ENCODE peak calls at places on chromosomes 11 and 22, in six cellular contexts. E, G, X, L, Z and Q are unnamed samples.

GRCh38 chr11:2348986-2349385 is 28.1 kb upstream of the CD81 start:
- DNase-seq in X (no peak), L (no peak), E (no peak), G (no peak), Z (no peak), Q (no peak)

GRCh38 chr11:111540921-111541208 is 345 bp downstream of the LAYN start:
- DNase-seq in E (no peak), Z (no peak), G (no peak), L (no peak), X (no peak), Q (no peak)

GRCh38 chr11:66979336-66979980 is 4.4 kb downstream of the C11orf86 start:
- DNase-seq in L (no peak), Z (no peak), E (no peak), G (no peak), X (no peak), Q (no peak)

GRCh38 chr11:33557201-33557600 is 143.4 kb downstream of the C11orf91 start:
- DNase-seq in Z (no peak), X (no peak), L (no peak), E (no peak), G (peak), Q (no peak)

GRCh38 chr22:22894740-22895731 is 7.4 kb downstream of the IGLL5 start:
- DNase-seq in G (no peak), X (no peak), E (no peak), Z (no peak), L (no peak), Q (peak)

GRCh38 chr22:49767355-49768062 is 60.2 kb downstream of the BRD1 start:
- DNase-seq in E (no peak), L (peak), X (no peak), Z (no peak), G (no peak), Q (peak)

GRCh38 chr11:8296203-8296602 is 32.5 kb upstream of the LMO1 start:
- DNase-seq in X (no peak), L (no peak), G (no peak), Z (no peak), E (no peak), Q (no peak)

GRCh38 chr11:18452927-18453326 is 2.7 kb upstream of the LDHAL6A start:
- DNase-seq in X (no peak), E (no peak), G (no peak), L (no peak), Z (no peak), Q (no peak)

GRCh38 chr11:35165416-35166368 is 26.7 kb downstream of the CD44 start:
- DNase-seq in E (peak), X (no peak), L (peak), G (no peak), Z (peak), Q (peak)

GRCh38 chr11:65316311-65316978 is 1.8 kb downstream of the CDC42EP2 start:
- DNase-seq in G (peak), L (no peak), X (no peak), E (no peak), Z (peak), Q (no peak)

GRCh38 chr11:74981888-74982287 is 6.8 kb upstream of the NEU3 start:
- DNase-seq in G (no peak), L (no peak), Z (no peak), X (no peak), E (no peak), Q (no peak)

GRCh38 chr11:22431074-22431473 is 92.9 kb downstream of the SLC17A6 start:
- DNase-seq in E (no peak), Z (no peak), L (no peak), G (no peak), X (no peak), Q (no peak)

GRCh38 chr11:324131-324530 is 3.5 kb upstream of the IFITM3 start:
- DNase-seq in X (no peak), L (no peak), Z (no peak), G (no peak), E (no peak), Q (no peak)

GRCh38 chr22:19762315-19763140 is 1.9 kb downstream of the TBX1 start:
- DNase-seq in Z (no peak), G (no peak), E (no peak), L (no peak), X (no peak), Q (no peak)

GRCh38 chr22:18103527-18104269 is 6.9 kb upstream of the TUBA8 start:
- DNase-seq in L (peak), E (no peak), X (no peak), Z (no peak), G (no peak), Q (no peak)

GRCh38 chr11:62602141-62603071 is 741 bp upstream of the MTA2 start:
- DNase-seq in E (peak), Z (peak), L (peak), G (no peak), X (no peak), Q (no peak)

GRCh38 chr11:19704213-19704612 is 8.4 kb upstream of the NAV2 start:
- DNase-seq in Z (no peak), G (no peak), L (no peak), X (no peak), E (no peak), Q (no peak)

GRCh38 chr11:65426839-65427690 is 4.5 kb downstream of the NEAT1 start:
- DNase-seq in Z (no peak), L (peak), G (no peak), E (no peak), X (no peak), Q (no peak)

GRCh38 chr11:10373929-10374328 is 69.1 kb downstream of the ADM start:
- DNase-seq in X (no peak), E (no peak), G (no peak), L (no peak), Z (no peak), Q (no peak)

GRCh38 chr11:1573077-1573846 is 1.2 kb upstream of the DUSP8 start:
- DNase-seq in E (no peak), Z (no peak), L (peak), G (no peak), X (no peak), Q (no peak)